ENCODE peak calls at places on chromosome 1, in six cellular contexts. One of them, this sample, is unnamed.
A peak's percentile ranks its signal among the peaks of the same experiment; 100 is the strongest.

GRCh38 chr1:30413606-30414005 is 309.8 kb downstream of the MATN1 start:
- DNase-seq in neuronal stem cell: no peak
- DNase-seq in OCI-LY7: no peak
- DNase-seq in IMR-90: no peak
- DNase-seq in mesendoderm: no peak
- DNase-seq in mesenchymal stem cell: no peak
- DNase-seq in this sample: no peak

GRCh38 chr1:152013664-152014237 is 20.1 kb upstream of the S100A10 start:
- DNase-seq in IMR-90: peak; percentile 56
- DNase-seq in mesendoderm: peak; percentile 87
- DNase-seq in OCI-LY7: peak; percentile 47
- DNase-seq in mesenchymal stem cell: peak; percentile 60
- DNase-seq in neuronal stem cell: no peak
- DNase-seq in this sample: peak; percentile 74

GRCh38 chr1:147292635-147293251 is 50.3 kb downstream of the CHD1L start:
- DNase-seq in mesendoderm: no peak
- DNase-seq in OCI-LY7: no peak
- DNase-seq in IMR-90: peak; percentile 99
- DNase-seq in mesenchymal stem cell: peak; percentile 98
- DNase-seq in neuronal stem cell: no peak
- DNase-seq in this sample: no peak

GRCh38 chr1:160179336-160179735 is 11.0 kb upstream of the CASQ1 start:
- DNase-seq in OCI-LY7: no peak
- DNase-seq in mesenchymal stem cell: no peak
- DNase-seq in IMR-90: no peak
- DNase-seq in neuronal stem cell: no peak
- DNase-seq in mesendoderm: no peak
- DNase-seq in this sample: no peak

GRCh38 chr1:189121941-189122340 is 1355.7 kb downstream of the BRINP3 start:
- DNase-seq in mesendoderm: no peak
- DNase-seq in neuronal stem cell: no peak
- DNase-seq in OCI-LY7: no peak
- DNase-seq in IMR-90: no peak
- DNase-seq in mesenchymal stem cell: no peak
- DNase-seq in this sample: no peak

GRCh38 chr1:227923353-227924167 is 24.2 kb downstream of the WNT9A start:
- DNase-seq in mesendoderm: no peak
- DNase-seq in neuronal stem cell: no peak
- DNase-seq in mesenchymal stem cell: no peak
- DNase-seq in OCI-LY7: no peak
- DNase-seq in IMR-90: no peak
- DNase-seq in this sample: no peak

GRCh38 chr1:22773981-22774471 is 63.4 kb downstream of the EPHB2 start:
- DNase-seq in IMR-90: peak; percentile 38
- DNase-seq in OCI-LY7: no peak
- DNase-seq in mesenchymal stem cell: no peak
- DNase-seq in mesendoderm: no peak
- DNase-seq in neuronal stem cell: no peak
- DNase-seq in this sample: no peak

GRCh38 chr1:182575540-182576149 is 13.4 kb downstream of the RNASEL start:
- DNase-seq in neuronal stem cell: no peak
- DNase-seq in mesenchymal stem cell: peak; percentile 64
- DNase-seq in OCI-LY7: no peak
- DNase-seq in mesendoderm: no peak
- DNase-seq in IMR-90: peak; percentile 55
- DNase-seq in this sample: no peak

GRCh38 chr1:41102653-41103052 is 81.1 kb upstream of the SLFNL1 start:
- DNase-seq in neuronal stem cell: no peak
- DNase-seq in OCI-LY7: no peak
- DNase-seq in mesendoderm: no peak
- DNase-seq in IMR-90: no peak
- DNase-seq in mesenchymal stem cell: no peak
- DNase-seq in this sample: no peak

DNA sequence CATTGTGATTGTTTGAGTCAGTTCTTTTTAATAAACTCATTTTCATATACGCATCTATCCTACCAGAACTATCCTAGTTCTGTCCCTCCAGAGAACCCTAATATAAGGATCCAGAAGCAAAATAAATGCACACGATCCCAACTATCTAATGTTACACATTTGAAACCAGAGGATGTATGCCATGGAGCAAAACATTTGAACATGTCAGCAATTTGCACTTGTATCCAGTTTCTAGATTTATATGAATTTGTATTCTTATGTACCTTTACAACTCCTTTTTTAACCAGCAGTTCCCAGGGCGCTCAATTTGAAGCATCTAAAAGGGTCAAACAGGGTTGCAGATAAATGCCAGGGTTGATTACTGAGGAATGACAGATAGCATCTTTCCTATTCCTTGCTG is 2.1 kb downstream of the EXTL2 start:
- DNase-seq in mesendoderm: no peak
- DNase-seq in OCI-LY7: no peak
- DNase-seq in IMR-90: no peak
- DNase-seq in mesenchymal stem cell: no peak
- DNase-seq in neuronal stem cell: no peak
- DNase-seq in this sample: no peak
- H3K4me3 ChIP-seq in mesendoderm: no peak overlapping the region
- H3K4me3 ChIP-seq in OCI-LY7: no peak overlapping the region
- H3K4me3 ChIP-seq in IMR-90: no peak overlapping the region
- H3K4me3 ChIP-seq in mesenchymal stem cell: no peak overlapping the region
- H3K4me3 ChIP-seq in neuronal stem cell: no peak overlapping the region
- H3K4me3 ChIP-seq in this sample: no peak overlapping the region

DNA sequence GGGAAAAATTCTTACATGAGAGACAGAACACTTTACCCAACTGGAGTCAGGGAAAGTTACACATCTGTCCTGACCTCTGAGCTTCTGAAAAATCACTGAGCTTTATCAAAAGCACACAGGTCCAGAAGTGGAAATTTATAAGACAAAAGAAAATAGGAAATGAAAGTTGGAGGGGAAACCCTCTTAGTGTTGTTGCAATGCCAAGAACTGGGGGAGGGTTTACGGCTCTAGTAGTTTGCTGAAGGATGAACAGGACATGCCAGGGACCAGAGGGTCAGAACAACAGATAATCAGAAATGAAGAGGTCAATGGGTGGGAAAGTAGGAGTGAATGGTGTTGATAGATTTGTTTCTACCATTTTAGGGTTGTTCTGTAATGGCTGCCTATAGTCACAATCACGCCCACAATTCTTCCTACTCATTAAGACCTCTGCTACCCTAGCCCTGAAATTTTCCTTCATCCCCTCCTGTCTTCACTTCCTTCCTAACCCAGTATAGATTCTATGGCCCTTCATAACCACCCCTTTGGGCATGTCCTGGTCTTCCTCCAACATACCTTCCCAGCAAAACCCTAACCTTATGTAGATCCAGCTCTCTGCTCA is 30.3 kb upstream of the FMOD start:
- DNase-seq in neuronal stem cell: no peak
- DNase-seq in IMR-90: no peak
- DNase-seq in mesendoderm: no peak
- DNase-seq in mesenchymal stem cell: peak; percentile 24
- DNase-seq in OCI-LY7: peak; percentile 85
- DNase-seq in this sample: peak; percentile 67
- H3K4me1 ChIP-seq in neuronal stem cell: no peaks in the 10 kb centered on the region
- H3K4me1 ChIP-seq in IMR-90: peaks cover 9% of the 10 kb centered on the region
- H3K4me1 ChIP-seq in mesendoderm: no peaks in the 10 kb centered on the region
- H3K4me1 ChIP-seq in mesenchymal stem cell: no peaks in the 10 kb centered on the region
- H3K4me1 ChIP-seq in OCI-LY7: peaks cover 47% of the 10 kb centered on the region
- H3K4me1 ChIP-seq in this sample: peaks cover 15% of the 10 kb centered on the region

GRCh38 chr1:7174980-7175379 is 389.7 kb downstream of the CAMTA1 start:
- DNase-seq in mesenchymal stem cell: no peak
- DNase-seq in neuronal stem cell: no peak
- DNase-seq in mesendoderm: no peak
- DNase-seq in OCI-LY7: no peak
- DNase-seq in IMR-90: no peak
- DNase-seq in this sample: no peak
- H3K4me2 ChIP-seq in mesenchymal stem cell: no peak overlapping the region
- H3K4me2 ChIP-seq in neuronal stem cell: no peak overlapping the region
- H3K4me2 ChIP-seq in mesendoderm: no peak overlapping the region
- H3K4me2 ChIP-seq in OCI-LY7: no peak overlapping the region
- H3K4me2 ChIP-seq in IMR-90: no peak overlapping the region
- H3K4me2 ChIP-seq in this sample: no peak overlapping the region

DNA sequence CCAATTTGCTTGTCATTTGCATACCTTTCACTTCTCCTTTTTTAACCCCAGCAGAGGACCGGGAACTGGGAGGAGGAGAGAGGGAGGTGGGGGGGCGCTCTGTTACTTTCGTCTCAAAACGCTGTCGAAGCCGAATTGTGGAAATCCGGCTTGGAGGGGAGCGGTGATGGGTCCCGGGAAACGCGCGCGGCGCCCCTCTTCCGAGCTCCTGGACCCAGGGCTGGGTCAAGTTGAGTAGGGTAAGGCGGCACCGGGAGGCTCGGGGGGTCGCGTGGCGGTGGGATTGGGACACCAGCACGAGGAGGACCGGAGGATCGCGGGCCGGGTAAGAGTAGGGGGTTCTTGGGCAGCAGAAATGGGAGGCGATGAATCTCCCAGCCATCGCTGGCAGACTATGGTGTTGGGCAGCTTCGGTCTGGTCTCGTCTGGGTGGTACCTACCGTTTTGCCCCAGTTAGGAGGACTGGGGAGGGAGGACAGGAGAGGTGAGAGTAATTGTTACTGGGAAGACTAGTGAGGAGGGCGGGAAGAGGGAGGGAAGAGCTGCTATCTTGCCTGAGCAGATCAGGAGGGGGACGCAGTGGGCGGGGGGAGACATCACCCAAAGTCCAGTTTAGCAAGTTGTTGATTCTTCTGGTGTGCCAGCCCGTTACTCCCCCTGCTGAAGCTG is 1.4 kb downstream of the PROX1 start:
- DNase-seq in mesenchymal stem cell: no peak
- DNase-seq in OCI-LY7: no peak
- DNase-seq in IMR-90: no peak
- DNase-seq in neuronal stem cell: no peak
- DNase-seq in mesendoderm: peak; percentile 40
- DNase-seq in this sample: peak; percentile 34
- H3K4me3 ChIP-seq in mesenchymal stem cell: peak overlapping the region; percentile 32
- H3K4me3 ChIP-seq in OCI-LY7: no peak overlapping the region
- H3K4me3 ChIP-seq in IMR-90: peak overlapping the region; percentile 51
- H3K4me3 ChIP-seq in neuronal stem cell: peak overlapping the region; percentile 70
- H3K4me3 ChIP-seq in mesendoderm: peak overlapping the region; percentile 63
- H3K4me3 ChIP-seq in this sample: peak overlapping the region; percentile 80

GRCh38 chr1:210260087-210260486 is 27.5 kb downstream of the SERTAD4 start:
- DNase-seq in mesenchymal stem cell: no peak
- DNase-seq in IMR-90: no peak
- DNase-seq in neuronal stem cell: no peak
- DNase-seq in OCI-LY7: no peak
- DNase-seq in mesendoderm: no peak
- DNase-seq in this sample: no peak
- H3K4me1 ChIP-seq in mesenchymal stem cell: peaks cover 29% of the 10 kb centered on the region
- H3K4me1 ChIP-seq in IMR-90: peaks cover 3% of the 10 kb centered on the region
- H3K4me1 ChIP-seq in neuronal stem cell: no peaks in the 10 kb centered on the region
- H3K4me1 ChIP-seq in OCI-LY7: no peaks in the 10 kb centered on the region
- H3K4me1 ChIP-seq in mesendoderm: peaks cover 4% of the 10 kb centered on the region
- H3K4me1 ChIP-seq in this sample: no peaks in the 10 kb centered on the region

DNA sequence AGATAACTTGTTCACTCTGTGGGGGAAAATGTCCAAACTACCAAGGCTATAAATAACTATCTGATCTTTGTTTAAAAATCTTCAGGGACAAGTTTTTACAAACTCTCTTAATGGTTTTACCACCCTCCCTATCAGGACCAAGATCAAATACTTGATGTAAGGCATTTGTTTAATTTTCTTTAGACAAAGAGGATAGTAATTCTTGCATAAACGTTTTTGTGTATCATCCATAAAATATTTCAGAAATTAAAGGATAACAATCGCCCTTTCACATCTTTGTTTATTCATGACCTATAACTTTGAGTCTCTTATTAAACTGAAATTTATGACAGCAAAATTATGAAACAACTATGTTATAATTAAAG is 222.1 kb downstream of the TPR start:
- DNase-seq in IMR-90: no peak
- DNase-seq in mesendoderm: no peak
- DNase-seq in neuronal stem cell: no peak
- DNase-seq in mesenchymal stem cell: no peak
- DNase-seq in OCI-LY7: no peak
- DNase-seq in this sample: no peak
- H3K4me2 ChIP-seq in IMR-90: peak overlapping the region; percentile 61
- H3K4me2 ChIP-seq in mesendoderm: no peak overlapping the region
- H3K4me2 ChIP-seq in neuronal stem cell: no peak overlapping the region
- H3K4me2 ChIP-seq in mesenchymal stem cell: no peak overlapping the region
- H3K4me2 ChIP-seq in OCI-LY7: no peak overlapping the region
- H3K4me2 ChIP-seq in this sample: no peak overlapping the region

GRCh38 chr1:154386643-154387352 is 18.3 kb upstream of the IL6R start:
- DNase-seq in mesendoderm: no peak
- DNase-seq in mesenchymal stem cell: no peak
- DNase-seq in neuronal stem cell: no peak
- DNase-seq in IMR-90: no peak
- DNase-seq in OCI-LY7: peak; percentile 11
- DNase-seq in this sample: no peak
- H3K4me3 ChIP-seq in mesendoderm: no peak overlapping the region
- H3K4me3 ChIP-seq in mesenchymal stem cell: no peak overlapping the region
- H3K4me3 ChIP-seq in neuronal stem cell: no peak overlapping the region
- H3K4me3 ChIP-seq in IMR-90: no peak overlapping the region
- H3K4me3 ChIP-seq in OCI-LY7: no peak overlapping the region
- H3K4me3 ChIP-seq in this sample: no peak overlapping the region

GRCh38 chr1:168552961-168553360 is 9.2 kb upstream of the XCL2 start:
- DNase-seq in mesendoderm: no peak
- DNase-seq in IMR-90: no peak
- DNase-seq in OCI-LY7: no peak
- DNase-seq in neuronal stem cell: no peak
- DNase-seq in mesenchymal stem cell: no peak
- DNase-seq in this sample: no peak

GRCh38 chr1:168555521-168556046 is 11.8 kb upstream of the XCL2 start:
- DNase-seq in mesenchymal stem cell: no peak
- DNase-seq in OCI-LY7: no peak
- DNase-seq in neuronal stem cell: no peak
- DNase-seq in IMR-90: no peak
- DNase-seq in mesendoderm: no peak
- DNase-seq in this sample: no peak

GRCh38 chr1:168554603-168555520 is 11.1 kb upstream of the XCL2 start:
- DNase-seq in OCI-LY7: no peak
- DNase-seq in mesendoderm: no peak
- DNase-seq in mesenchymal stem cell: no peak
- DNase-seq in neuronal stem cell: no peak
- DNase-seq in IMR-90: no peak
- DNase-seq in this sample: no peak

GRCh38 chr1:168553680-168554553 is 10.1 kb upstream of the XCL2 start:
- DNase-seq in neuronal stem cell: no peak
- DNase-seq in mesendoderm: no peak
- DNase-seq in OCI-LY7: no peak
- DNase-seq in IMR-90: no peak
- DNase-seq in mesenchymal stem cell: no peak
- DNase-seq in this sample: no peak

GRCh38 chr1:168556647-168557046 is 12.8 kb upstream of the XCL2 start:
- DNase-seq in OCI-LY7: no peak
- DNase-seq in IMR-90: no peak
- DNase-seq in neuronal stem cell: no peak
- DNase-seq in mesenchymal stem cell: peak; percentile 11
- DNase-seq in mesendoderm: no peak
- DNase-seq in this sample: no peak
- H3K4me1 ChIP-seq in OCI-LY7: no peaks in the 10 kb centered on the region
- H3K4me1 ChIP-seq in IMR-90: no peaks in the 10 kb centered on the region
- H3K4me1 ChIP-seq in neuronal stem cell: no peaks in the 10 kb centered on the region
- H3K4me1 ChIP-seq in mesenchymal stem cell: no peaks in the 10 kb centered on the region
- H3K4me1 ChIP-seq in mesendoderm: no peaks in the 10 kb centered on the region
- H3K4me1 ChIP-seq in this sample: no peaks in the 10 kb centered on the region